ENCODE peak calls at places on chromosomes 4 and X, in ten cellular contexts. Y is endothelial cell, D is left ventricle myocardium inferior, C is nephron progenitor cell, Z is transverse colon, U is SK-N-SH, S is dorsolateral prefrontal cortex, T is heart left ventricle, K is HFF-Myc, J is fibroblast of mammary gland. F is an unnamed sample.

GRCh38 chr4:73139991-73140390 is 70.5 kb upstream of the COX18 start:
- DNase-seq in Y (no peak), D (no peak), C (no peak), Z (no peak), U (no peak), S (no peak), T (no peak), K (no peak), J (peak; percentile 44), F (no peak)

GRCh38 chr4:152104846-152105462 is 344.1 kb upstream of the GATB start:
- DNase-seq in Y (no peak), D (no peak), C (peak; percentile 28), Z (no peak), U (no peak), S (no peak), T (no peak), K (no peak), J (no peak), F (no peak)

GRCh38 chr4:73257242-73257994 is 1.2 kb downstream of the ANKRD17 start:
- DNase-seq in Y (peak; percentile 65), D (peak; percentile 62), C (peak; percentile 47), Z (peak; percentile 85), U (peak; percentile 66), S (peak; percentile 42), T (peak; percentile 82), K (peak; percentile 75), J (peak; percentile 89), F (peak; percentile 80)

GRCh38 chrX:1401611-1402430 is 9.9 kb upstream of the SLC25A6 start:
- DNase-seq in Y (no peak), D (peak; percentile 12), C (no peak), Z (no peak), U (no peak), S (peak; percentile 19), T (no peak), K (no peak), J (no peak), F (peak; percentile 31)

GRCh38 chrX:39814391-39814790 is 283.4 kb downstream of the BCOR start:
- DNase-seq in Y (no peak), D (no peak), C (no peak), Z (peak; percentile 27), U (no peak), S (no peak), T (no peak), K (no peak), J (peak; percentile 51), F (no peak)

GRCh38 chr4:108043536-108043935 is 53.8 kb downstream of the HADH start:
- DNase-seq in Y (no peak), D (no peak), C (no peak), Z (no peak), U (peak; percentile 32), S (no peak), T (no peak), K (peak; percentile 75), J (peak; percentile 27), F (no peak)

GRCh38 chrX:22742174-22742573 is 257.6 kb upstream of the DDX53 start:
- DNase-seq in Y (no peak), D (no peak), C (no peak), Z (no peak), U (no peak), S (no peak), T (no peak), K (peak; percentile 10), J (peak; percentile 91), F (no peak)

GRCh38 chr4:504076-504475 is 5.1 kb downstream of the PIGG start:
- DNase-seq in Y (no peak), D (no peak), C (no peak), Z (no peak), U (no peak), S (no peak), T (no peak), K (no peak), J (no peak), F (peak; percentile 72)

GRCh38 chr4:88008133-88008621 is 742 bp downstream of the PKD2 start:
- DNase-seq in Y (peak; percentile 58), D (peak; percentile 43), C (peak; percentile 70), Z (peak; percentile 34), U (peak; percentile 81), S (peak; percentile 31), T (peak; percentile 43), K (no peak), J (peak; percentile 49), F (peak; percentile 60)

GRCh38 chrX:149498767-149499166 is 6.3 kb downstream of the IDS start:
- DNase-seq in Y (no peak), D (no peak), C (no peak), Z (no peak), U (no peak), S (no peak), T (no peak), K (no peak), J (no peak), F (no peak)

GRCh38 chr4:98510757-98511517 is 147.5 kb downstream of the TSPAN5 start:
- DNase-seq in Y (no peak), D (no peak), C (no peak), Z (no peak), U (no peak), S (no peak), T (no peak), K (peak; percentile 82), J (peak; percentile 93), F (no peak)

GRCh38 chrX:4239650-4240540 is 526.4 kb upstream of the PRKX start:
- DNase-seq in Y (no peak), D (no peak), C (no peak), Z (no peak), U (no peak), S (no peak), T (no peak), K (no peak), J (no peak), F (no peak)

GRCh38 chrX:3520987-3521875 is 174.8 kb upstream of the MXRA5 start:
- DNase-seq in Y (no peak), D (no peak), C (no peak), Z (no peak), U (no peak), S (no peak), T (no peak), K (no peak), J (peak; percentile 77), F (no peak)

GRCh38 chr4:6342530-6343293 is 73.1 kb downstream of the WFS1 start:
- DNase-seq in Y (no peak), D (peak; percentile 70), C (no peak), Z (no peak), U (peak; percentile 50), S (peak; percentile 45), T (peak; percentile 66), K (no peak), J (peak; percentile 18), F (no peak)

GRCh38 chr4:656651-657337 is 17.3 kb downstream of the ATP5ME start:
- DNase-seq in Y (no peak), D (no peak), C (no peak), Z (no peak), U (peak; percentile 81), S (no peak), T (no peak), K (no peak), J (peak; percentile 19), F (no peak)

DNA sequence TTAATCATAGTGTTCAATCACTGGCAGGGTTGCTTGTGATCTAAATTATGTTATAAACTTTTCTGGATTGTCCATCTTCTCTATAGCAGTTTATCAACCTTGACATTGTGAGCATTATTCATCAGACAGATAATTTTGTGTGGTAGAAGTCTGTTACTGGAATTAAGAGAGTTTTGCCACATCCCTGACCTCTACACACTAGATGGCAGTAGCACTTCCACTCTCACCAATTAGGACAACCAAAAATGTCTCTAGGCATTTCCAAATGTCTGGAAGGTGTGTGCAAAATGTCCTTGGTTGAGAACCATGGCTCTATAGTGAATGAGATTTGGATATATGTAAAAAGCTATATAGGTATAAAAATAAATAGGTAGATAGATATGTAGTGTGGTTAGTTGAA is 324.1 kb upstream of the FAM47C start:
- DNase-seq in Y (no peak), D (no peak), C (no peak), Z (no peak), U (no peak), S (no peak), T (no peak), K (no peak), J (no peak), F (no peak)
- TF ChIP-seq CTCF in Y (no peak), D (no peak), C (no peak), Z (no peak), U (peak; percentile 39), S (no peak), T (no peak), K (no peak), J (no peak), F (no peak)

GRCh38 chr4:41530741-41531140 is 7.2 kb upstream of the LIMCH1 start:
- DNase-seq in Y (no peak), D (no peak), C (no peak), Z (no peak), U (no peak), S (no peak), T (no peak), K (no peak), J (no peak), F (no peak)
- TF ChIP-seq CTCF in Y (no peak), D (no peak), C (no peak), Z (no peak), U (no peak), S (no peak), T (no peak), K (no peak), J (no peak), F (no peak)

DNA sequence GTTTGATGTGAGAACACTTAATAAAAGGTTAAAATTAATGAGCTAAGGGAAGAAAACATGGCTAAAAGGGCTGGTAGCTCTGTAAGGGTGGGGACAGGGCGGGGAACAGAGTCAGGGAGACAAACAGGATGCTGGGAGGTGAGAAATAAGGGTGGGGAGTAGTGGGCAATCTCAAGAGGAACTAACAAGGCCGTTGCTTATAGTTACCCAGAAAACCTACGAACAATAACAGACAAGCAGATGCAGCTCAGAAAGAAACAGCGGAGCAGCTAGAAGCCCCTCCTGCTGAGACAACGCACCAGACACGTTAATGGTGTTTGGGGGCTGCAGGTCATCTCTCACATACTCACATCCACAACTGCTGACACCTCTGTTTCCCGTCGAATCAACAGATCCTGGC is 9.7 kb upstream of the KLF3 start:
- DNase-seq in Y (no peak), D (no peak), C (no peak), Z (no peak), U (no peak), S (no peak), T (no peak), K (no peak), J (no peak), F (no peak)
- TF ChIP-seq CTCF in Y (no peak), D (no peak), C (no peak), Z (no peak), U (no peak), S (no peak), T (no peak), K (no peak), J (no peak), F (no peak)

DNA sequence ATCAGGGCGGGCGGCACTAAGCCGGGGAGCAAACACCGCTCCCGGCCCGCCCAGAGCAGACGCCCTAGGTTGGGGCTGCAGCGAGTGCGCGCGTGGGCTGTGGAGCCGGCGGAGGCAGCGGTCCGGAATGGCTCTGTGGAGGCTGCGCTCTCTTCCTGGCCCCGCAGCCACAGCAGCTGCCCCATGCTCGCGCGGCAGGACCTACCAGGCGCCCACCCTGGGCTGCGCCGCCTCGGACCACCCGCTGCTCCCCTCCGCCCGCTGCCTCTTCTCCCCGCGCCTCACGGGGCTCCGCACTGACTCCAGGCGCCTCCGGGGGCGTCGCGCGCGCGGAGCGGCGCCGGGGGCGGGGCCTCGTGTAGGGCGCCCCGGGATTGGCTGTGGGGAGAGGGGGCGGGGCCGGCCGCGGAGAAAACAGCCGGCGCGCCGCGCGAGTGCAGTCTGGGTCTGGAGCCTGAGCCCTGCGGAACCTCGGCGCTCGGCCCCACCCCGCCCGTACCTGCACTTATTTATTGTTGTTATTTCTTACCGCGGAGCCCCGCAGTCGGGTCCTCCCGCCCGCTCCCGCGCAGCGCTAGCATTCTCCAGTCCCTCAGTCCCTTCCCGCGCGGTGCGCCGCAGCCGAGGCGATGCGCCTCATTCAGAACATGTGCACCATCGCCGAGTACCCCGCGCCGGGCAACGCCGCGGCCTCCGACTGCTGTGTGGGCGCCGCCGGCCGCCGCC is at the start of gene RASL11B:
- DNase-seq in Y (peak; percentile 84), D (peak; percentile 89), C (peak; percentile 93), Z (peak; percentile 84), U (peak; percentile 98), S (peak; percentile 78), T (peak; percentile 89), K (no peak), J (peak; percentile 60), F (peak; percentile 89)
- TF ChIP-seq CTCF in Y (no peak), D (peak; percentile 67), C (peak; percentile 26), Z (peak; percentile 51), U (peak; percentile 15), S (peak; percentile 41), T (no peak), K (no peak), J (no peak), F (peak; percentile 67)